ENCODE peak calls at places on chromosomes 3 and 15, in five cellular contexts. N, P, C, G and I are unnamed samples.

GRCh38 chr15:68794869-68795268 is 25.8 kb downstream of the ANP32A start:
- DNase-seq in N (no peak), P (no peak), C (no peak), G (no peak), I (no peak)

GRCh38 chr15:65211157-65211982 is at the start of gene CILP:
- DNase-seq in N (peak; percentile 27), P (no peak), C (peak; percentile 59), G (no peak), I (peak; percentile 28)

GRCh38 chr3:40681658-40682055 is 156.9 kb downstream of the ZNF621 start:
- DNase-seq in N (no peak), P (no peak), C (no peak), G (no peak), I (no peak)

GRCh38 chr3:47469616-47470015 is 6.1 kb downstream of the SCAP start:
- DNase-seq in N (no peak), P (no peak), C (no peak), G (no peak), I (no peak)

GRCh38 chr3:88231207-88231606 is 81.4 kb downstream of the C3orf38 start:
- DNase-seq in N (no peak), P (peak; percentile 68), C (no peak), G (no peak), I (peak; percentile 11)

GRCh38 chr3:195030791-195031321 is 240.1 kb downstream of the XXYLT1 start:
- DNase-seq in N (no peak), P (peak; percentile 57), C (no peak), G (peak; percentile 91), I (peak; percentile 77)

GRCh38 chr15:58988011-58988785 is 735 bp downstream of the RNF111 start:
- DNase-seq in N (no peak), P (peak; percentile 70), C (peak; percentile 67), G (no peak), I (peak; percentile 37)

GRCh38 chr3:114231616-114232015 is 5.8 kb downstream of the ZNF80 start:
- DNase-seq in N (no peak), P (no peak), C (no peak), G (no peak), I (no peak)

GRCh38 chr3:124881976-124882697 is 5.0 kb downstream of the ITGB5 start:
- DNase-seq in N (no peak), P (no peak), C (no peak), G (no peak), I (no peak)

GRCh38 chr3:131421301-131421700 is 39.7 kb downstream of the NUDT16 start:
- DNase-seq in N (no peak), P (no peak), C (no peak), G (no peak), I (no peak)

GRCh38 chr3:161770532-161771386 is 274.2 kb downstream of the OTOL1 start:
- DNase-seq in N (no peak), P (no peak), C (no peak), G (no peak), I (peak; percentile 16)

GRCh38 chr3:120685411-120685810 is 3.4 kb upstream of the HGD start:
- DNase-seq in N (no peak), P (no peak), C (no peak), G (no peak), I (no peak)

GRCh38 chr3:173066044-173066679 is 74.9 kb downstream of the SPATA16 start:
- DNase-seq in N (no peak), P (no peak), C (no peak), G (no peak), I (peak; percentile 28)

GRCh38 chr3:127775398-127776109 is 46.8 kb downstream of the MGLL start:
- DNase-seq in N (peak; percentile 43), P (no peak), C (peak; percentile 68), G (no peak), I (no peak)

GRCh38 chr3:183897606-183898384 is 13.1 kb upstream of the PARL start:
- DNase-seq in N (no peak), P (no peak), C (no peak), G (no peak), I (no peak)

GRCh38 chr3:193883551-193883950 is 252.4 kb upstream of the HES1 start:
- DNase-seq in N (no peak), P (no peak), C (no peak), G (no peak), I (peak; percentile 82)

GRCh38 chr3:174186339-174186984 is 672.7 kb upstream of the NAALADL2 start:
- DNase-seq in N (no peak), P (no peak), C (no peak), G (no peak), I (no peak)

GRCh38 chr3:109025896-109026295 is 72.2 kb upstream of the GUCA1C start:
- DNase-seq in N (no peak), P (no peak), C (no peak), G (no peak), I (no peak)

GRCh38 chr3:109018828-109019227 is 65.1 kb upstream of the GUCA1C start:
- DNase-seq in N (no peak), P (no peak), C (no peak), G (no peak), I (no peak)

GRCh38 chr3:109028753-109029152 is 75.1 kb upstream of the GUCA1C start:
- DNase-seq in N (no peak), P (no peak), C (no peak), G (no peak), I (no peak)

DNA sequence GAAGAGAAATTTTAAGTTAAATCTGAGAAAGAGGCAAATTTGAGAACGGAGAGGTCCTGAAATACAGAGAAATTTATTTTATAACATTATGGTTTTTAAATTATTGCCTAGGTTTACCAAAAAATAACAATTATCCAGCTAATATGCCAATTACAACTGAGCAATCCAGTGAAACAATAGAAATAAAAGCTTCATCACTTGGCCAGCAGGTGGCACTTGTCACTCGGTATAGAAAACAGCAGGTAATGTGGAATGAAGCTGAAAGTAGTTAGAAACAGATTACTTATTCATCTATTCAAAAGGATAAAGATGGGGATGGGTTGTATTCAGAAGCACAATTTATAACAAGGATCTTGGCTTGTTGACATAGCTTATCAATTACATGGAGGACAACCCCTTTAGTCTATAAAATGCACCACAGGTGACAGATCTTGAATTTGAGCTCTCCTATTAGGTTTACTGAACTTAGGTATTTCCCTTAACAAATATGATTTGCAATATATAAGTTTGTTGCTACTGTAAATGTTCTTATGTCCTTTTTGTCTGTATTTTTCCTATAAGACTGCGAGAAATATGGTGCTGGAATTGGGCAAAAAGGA is 70.1 kb upstream of the GUCA1C start:
- DNase-seq in N (peak; percentile 13), P (peak; percentile 49), C (no peak), G (no peak), I (peak; percentile 55)
- TF ChIP-seq CTCF in N (peak; percentile 77), P (no peak), C (peak; percentile 53), G (no peak), I (peak; percentile 71)

GRCh38 chr15:91853968-91854943 is 748 bp downstream of the SLCO3A1 start:
- DNase-seq in N (no peak), P (peak; percentile 69), C (peak; percentile 33), G (no peak), I (peak; percentile 29)
- TF ChIP-seq CTCF in N (no peak), P (no peak), C (peak; percentile 11), G (peak; percentile 23), I (peak; percentile 34)

DNA sequence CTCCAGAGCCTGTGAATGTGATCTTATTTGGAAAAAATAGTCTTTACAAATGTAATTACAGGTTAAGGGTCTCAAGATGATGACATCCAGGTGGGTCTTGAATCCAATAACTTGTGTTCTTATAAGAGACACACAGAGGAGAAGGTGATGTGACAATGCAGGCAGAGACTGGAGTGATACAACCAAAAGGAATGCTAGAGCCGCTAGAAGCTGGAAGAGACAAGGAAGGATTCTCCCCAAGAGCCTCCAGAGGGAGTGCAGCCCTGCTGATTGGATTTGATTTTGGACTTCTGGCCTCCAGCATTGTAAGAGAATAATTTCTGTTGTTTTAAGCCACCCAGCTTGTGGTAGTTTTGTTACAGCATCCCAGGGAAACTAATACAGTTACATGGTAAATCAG is 9.7 kb downstream of the MYH15 start:
- DNase-seq in N (no peak), P (no peak), C (no peak), G (no peak), I (peak; percentile 6)
- TF ChIP-seq CTCF in N (no peak), P (no peak), C (no peak), G (no peak), I (no peak)

GRCh38 chr3:187830181-187830580 is 84.9 kb upstream of the BCL6 start:
- DNase-seq in N (no peak), P (no peak), C (no peak), G (no peak), I (no peak)

GRCh38 chr3:187833799-187834578 is 88.7 kb upstream of the BCL6 start:
- DNase-seq in N (no peak), P (no peak), C (no peak), G (no peak), I (no peak)

GRCh38 chr3:187833375-187833774 is 88.1 kb upstream of the BCL6 start:
- DNase-seq in N (no peak), P (no peak), C (no peak), G (no peak), I (no peak)

GRCh38 chr3:187831125-187832051 is 86.1 kb upstream of the BCL6 start:
- DNase-seq in N (no peak), P (no peak), C (no peak), G (no peak), I (no peak)

DNA sequence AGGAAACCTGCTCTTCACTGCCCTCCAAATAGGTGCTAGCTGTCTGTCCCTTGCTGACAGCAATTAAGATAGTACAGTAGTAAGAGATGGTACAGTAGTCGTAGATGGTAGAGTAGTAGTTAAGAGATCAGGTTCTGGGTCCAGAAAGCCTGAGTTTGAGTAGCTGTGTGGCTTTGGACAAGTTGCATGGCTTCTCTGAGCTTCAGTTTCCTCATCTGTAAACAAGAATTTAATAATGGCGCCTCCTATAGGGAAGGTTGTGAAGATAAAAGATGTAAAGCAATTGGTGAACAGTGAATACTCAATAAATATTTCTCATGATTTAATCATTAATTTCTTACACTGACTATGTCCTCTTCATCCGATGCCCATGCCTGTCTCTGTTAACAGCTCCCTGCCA is 86.9 kb upstream of the BCL6 start:
- DNase-seq in N (no peak), P (no peak), C (no peak), G (no peak), I (no peak)
- TF ChIP-seq CTCF in N (no peak), P (no peak), C (no peak), G (no peak), I (no peak)

DNA sequence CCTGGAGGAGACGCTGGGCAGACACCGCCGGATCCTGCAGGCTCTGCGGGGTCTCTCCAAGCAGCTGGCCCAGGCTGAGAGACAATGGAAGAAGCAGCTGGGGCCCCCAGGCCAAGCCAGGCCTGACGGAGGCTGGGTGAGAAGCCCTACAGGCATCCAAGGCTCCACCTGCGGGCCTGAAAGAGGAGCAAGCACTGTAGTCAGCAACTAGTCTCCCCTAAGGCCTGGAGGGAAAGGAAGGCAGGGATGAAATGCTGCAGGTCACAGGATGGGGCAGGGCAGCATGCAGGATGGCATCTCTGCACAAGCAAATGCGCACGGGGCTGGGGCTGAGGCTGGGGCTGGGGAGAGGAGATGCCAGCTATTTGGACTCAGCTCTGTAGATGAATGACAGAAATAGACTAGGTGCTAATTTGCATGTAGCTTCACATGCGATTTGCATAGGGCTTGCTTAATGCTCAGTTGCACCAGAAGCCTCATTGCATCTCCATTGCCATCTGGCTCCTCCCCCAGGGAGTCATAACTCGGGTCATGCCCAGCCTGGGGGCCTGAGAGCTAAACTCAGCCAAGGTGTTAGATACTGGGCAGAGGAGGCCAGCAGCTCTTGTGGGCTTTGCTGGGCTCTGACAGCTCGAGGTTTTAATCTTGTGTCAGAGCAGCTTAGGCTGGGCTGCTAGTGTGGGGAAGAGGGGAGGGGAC is 5.2 kb upstream of the CPLX3 start:
- DNase-seq in N (no peak), P (no peak), C (no peak), G (no peak), I (peak; percentile 65)
- TF ChIP-seq CTCF in N (no peak), P (no peak), C (no peak), G (no peak), I (no peak)